ENCODE peak calls at places on chromosomes 13 and 19, in five cellular contexts. One of them, this sample, is unnamed.

GRCh38 chr19:40803857-40804782 is 5.1 kb downstream of the EGLN2 start:
- DNase-seq in stimulated activated CD8-positive, alpha-beta memory T cell treated with anti-CD3 and anti-CD28 coated beads, Interleukin-7, amount 100 ng/mL, for 4 hours: no peak
- DNase-seq in CD8-positive, alpha-beta T cell: peak; percentile 71
- DNase-seq in GM12864: peak; percentile 79
- DNase-seq in WERI-Rb-1: peak; percentile 68
- DNase-seq in this sample: no peak

GRCh38 chr13:102548811-102549210 is 48.0 kb upstream of the TPP2 start:
- DNase-seq in stimulated activated CD8-positive, alpha-beta memory T cell treated with anti-CD3 and anti-CD28 coated beads, Interleukin-7, amount 100 ng/mL, for 4 hours: no peak
- DNase-seq in CD8-positive, alpha-beta T cell: no peak
- DNase-seq in GM12864: no peak
- DNase-seq in WERI-Rb-1: no peak
- DNase-seq in this sample: no peak

GRCh38 chr19:37932985-37933953 is 26.3 kb downstream of the SIPA1L3 start:
- DNase-seq in stimulated activated CD8-positive, alpha-beta memory T cell treated with anti-CD3 and anti-CD28 coated beads, Interleukin-7, amount 100 ng/mL, for 4 hours: no peak
- DNase-seq in CD8-positive, alpha-beta T cell: no peak
- DNase-seq in GM12864: no peak
- DNase-seq in WERI-Rb-1: no peak
- DNase-seq in this sample: no peak

GRCh38 chr13:108728370-108728769 is 99.0 kb downstream of the MYO16 start:
- DNase-seq in stimulated activated CD8-positive, alpha-beta memory T cell treated with anti-CD3 and anti-CD28 coated beads, Interleukin-7, amount 100 ng/mL, for 4 hours: no peak
- DNase-seq in CD8-positive, alpha-beta T cell: no peak
- DNase-seq in GM12864: no peak
- DNase-seq in WERI-Rb-1: peak; percentile 55
- DNase-seq in this sample: no peak

GRCh38 chr13:94601446-94602431 is at the start of gene GPR180:
- DNase-seq in stimulated activated CD8-positive, alpha-beta memory T cell treated with anti-CD3 and anti-CD28 coated beads, Interleukin-7, amount 100 ng/mL, for 4 hours: peak; percentile 87
- DNase-seq in CD8-positive, alpha-beta T cell: peak; percentile 84
- DNase-seq in GM12864: peak; percentile 99
- DNase-seq in WERI-Rb-1: peak; percentile 97
- DNase-seq in this sample: peak; percentile 95

GRCh38 chr13:86725105-86725504 is 925.9 kb upstream of the SLITRK6 start:
- DNase-seq in stimulated activated CD8-positive, alpha-beta memory T cell treated with anti-CD3 and anti-CD28 coated beads, Interleukin-7, amount 100 ng/mL, for 4 hours: no peak
- DNase-seq in CD8-positive, alpha-beta T cell: no peak
- DNase-seq in GM12864: no peak
- DNase-seq in WERI-Rb-1: peak; percentile 36
- DNase-seq in this sample: peak; percentile 40

GRCh38 chr13:110251227-110251791 is 55.6 kb downstream of the COL4A1 start:
- DNase-seq in stimulated activated CD8-positive, alpha-beta memory T cell treated with anti-CD3 and anti-CD28 coated beads, Interleukin-7, amount 100 ng/mL, for 4 hours: no peak
- DNase-seq in CD8-positive, alpha-beta T cell: no peak
- DNase-seq in GM12864: no peak
- DNase-seq in WERI-Rb-1: no peak
- DNase-seq in this sample: no peak

GRCh38 chr19:38031423-38031770 is 124.4 kb downstream of the SIPA1L3 start:
- DNase-seq in stimulated activated CD8-positive, alpha-beta memory T cell treated with anti-CD3 and anti-CD28 coated beads, Interleukin-7, amount 100 ng/mL, for 4 hours: no peak
- DNase-seq in CD8-positive, alpha-beta T cell: no peak
- DNase-seq in GM12864: no peak
- DNase-seq in WERI-Rb-1: no peak
- DNase-seq in this sample: no peak

GRCh38 chr19:6801397-6802086 is 29.0 kb downstream of the VAV1 start:
- DNase-seq in stimulated activated CD8-positive, alpha-beta memory T cell treated with anti-CD3 and anti-CD28 coated beads, Interleukin-7, amount 100 ng/mL, for 4 hours: peak; percentile 70
- DNase-seq in CD8-positive, alpha-beta T cell: peak; percentile 87
- DNase-seq in GM12864: peak; percentile 77
- DNase-seq in WERI-Rb-1: no peak
- DNase-seq in this sample: no peak

GRCh38 chr13:53201454-53202225 is 173.0 kb downstream of the OLFM4 start:
- DNase-seq in stimulated activated CD8-positive, alpha-beta memory T cell treated with anti-CD3 and anti-CD28 coated beads, Interleukin-7, amount 100 ng/mL, for 4 hours: no peak
- DNase-seq in CD8-positive, alpha-beta T cell: no peak
- DNase-seq in GM12864: no peak
- DNase-seq in WERI-Rb-1: no peak
- DNase-seq in this sample: peak; percentile 88

GRCh38 chr19:34120846-34121639 is 51.3 kb upstream of the LSM14A start:
- DNase-seq in stimulated activated CD8-positive, alpha-beta memory T cell treated with anti-CD3 and anti-CD28 coated beads, Interleukin-7, amount 100 ng/mL, for 4 hours: peak; percentile 8
- DNase-seq in CD8-positive, alpha-beta T cell: peak; percentile 55
- DNase-seq in GM12864: no peak
- DNase-seq in WERI-Rb-1: peak; percentile 18
- DNase-seq in this sample: peak; percentile 74

GRCh38 chr13:99355267-99356215 is 48.3 kb upstream of the GPR183 start:
- DNase-seq in stimulated activated CD8-positive, alpha-beta memory T cell treated with anti-CD3 and anti-CD28 coated beads, Interleukin-7, amount 100 ng/mL, for 4 hours: no peak
- DNase-seq in CD8-positive, alpha-beta T cell: no peak
- DNase-seq in GM12864: no peak
- DNase-seq in WERI-Rb-1: no peak
- DNase-seq in this sample: no peak

GRCh38 chr19:2271516-2272103 is 10.4 kb downstream of the PEAK3 start:
- DNase-seq in stimulated activated CD8-positive, alpha-beta memory T cell treated with anti-CD3 and anti-CD28 coated beads, Interleukin-7, amount 100 ng/mL, for 4 hours: no peak
- DNase-seq in CD8-positive, alpha-beta T cell: no peak
- DNase-seq in GM12864: no peak
- DNase-seq in WERI-Rb-1: no peak
- DNase-seq in this sample: no peak

GRCh38 chr19:45613926-45614725 is 12.1 kb upstream of the GPR4 start:
- DNase-seq in stimulated activated CD8-positive, alpha-beta memory T cell treated with anti-CD3 and anti-CD28 coated beads, Interleukin-7, amount 100 ng/mL, for 4 hours: no peak
- DNase-seq in CD8-positive, alpha-beta T cell: no peak
- DNase-seq in GM12864: peak; percentile 62
- DNase-seq in WERI-Rb-1: no peak
- DNase-seq in this sample: no peak

GRCh38 chr13:50366488-50367174 is 351.4 kb downstream of the KCNRG start:
- DNase-seq in stimulated activated CD8-positive, alpha-beta memory T cell treated with anti-CD3 and anti-CD28 coated beads, Interleukin-7, amount 100 ng/mL, for 4 hours: no peak
- DNase-seq in CD8-positive, alpha-beta T cell: no peak
- DNase-seq in GM12864: peak; percentile 81
- DNase-seq in WERI-Rb-1: no peak
- DNase-seq in this sample: no peak

GRCh38 chr19:48639483-48640375 is 2.5 kb upstream of the DBP start:
- DNase-seq in stimulated activated CD8-positive, alpha-beta memory T cell treated with anti-CD3 and anti-CD28 coated beads, Interleukin-7, amount 100 ng/mL, for 4 hours: no peak
- DNase-seq in CD8-positive, alpha-beta T cell: no peak
- DNase-seq in GM12864: no peak
- DNase-seq in WERI-Rb-1: no peak
- DNase-seq in this sample: no peak

GRCh38 chr13:98576963-98577822 is at the start of gene STK24:
- DNase-seq in stimulated activated CD8-positive, alpha-beta memory T cell treated with anti-CD3 and anti-CD28 coated beads, Interleukin-7, amount 100 ng/mL, for 4 hours: no peak
- DNase-seq in CD8-positive, alpha-beta T cell: peak; percentile 49
- DNase-seq in GM12864: no peak
- DNase-seq in WERI-Rb-1: peak; percentile 77
- DNase-seq in this sample: peak; percentile 94

This sample was measured in D341Med.